ENCODE peak calls at places on chromosomes 11 and 22, in four cellular contexts. S, B, C and J are unnamed samples.

GRCh38 chr22:49240016-49240380 is 587.7 kb downstream of the BRD1 start:
- DNase-seq in S (no peak), B (no peak), C (no peak), J (no peak)

GRCh38 chr11:69950120-69950519 is 128.0 kb upstream of the ANO1 start:
- DNase-seq in S (peak), B (peak), C (no peak), J (no peak)

GRCh38 chr11:119371778-119372182 is 9.7 kb downstream of the USP2 start:
- DNase-seq in S (no peak), B (no peak), C (no peak), J (no peak)

GRCh38 chr11:69010964-69011623 is 2.0 kb downstream of the MRGPRF start:
- DNase-seq in S (no peak), B (peak), C (no peak), J (no peak)

GRCh38 chr11:102367364-102367763 is 20.4 kb downstream of the BIRC2 start:
- DNase-seq in S (no peak), B (no peak), C (no peak), J (no peak)

GRCh38 chr22:21009638-21010425 is 5.1 kb upstream of the P2RX6 start:
- DNase-seq in S (peak), B (no peak), C (no peak), J (no peak)

GRCh38 chr11:102716527-102716926 is 8.2 kb downstream of the MMP8 start:
- DNase-seq in S (no peak), B (no peak), C (no peak), J (no peak)

GRCh38 chr11:102293873-102294601 is 23.2 kb upstream of the BIRC3 start:
- DNase-seq in S (peak), B (no peak), C (no peak), J (no peak)

GRCh38 chr11:116167706-116168458 is 604.9 kb downstream of the BUD13 start:
- DNase-seq in S (no peak), B (no peak), C (no peak), J (no peak)

GRCh38 chr22:50406416-50407170 is 63.5 kb downstream of the PPP6R2 start:
- DNase-seq in S (no peak), B (no peak), C (no peak), J (no peak)

GRCh38 chr11:64894070-64894811 is 15.8 kb upstream of the EHD1 start:
- DNase-seq in S (peak), B (peak), C (no peak), J (peak)
- TF ChIP-seq TAF1 in S (peak), B (no peak), C (no peak), J (no peak)

DNA sequence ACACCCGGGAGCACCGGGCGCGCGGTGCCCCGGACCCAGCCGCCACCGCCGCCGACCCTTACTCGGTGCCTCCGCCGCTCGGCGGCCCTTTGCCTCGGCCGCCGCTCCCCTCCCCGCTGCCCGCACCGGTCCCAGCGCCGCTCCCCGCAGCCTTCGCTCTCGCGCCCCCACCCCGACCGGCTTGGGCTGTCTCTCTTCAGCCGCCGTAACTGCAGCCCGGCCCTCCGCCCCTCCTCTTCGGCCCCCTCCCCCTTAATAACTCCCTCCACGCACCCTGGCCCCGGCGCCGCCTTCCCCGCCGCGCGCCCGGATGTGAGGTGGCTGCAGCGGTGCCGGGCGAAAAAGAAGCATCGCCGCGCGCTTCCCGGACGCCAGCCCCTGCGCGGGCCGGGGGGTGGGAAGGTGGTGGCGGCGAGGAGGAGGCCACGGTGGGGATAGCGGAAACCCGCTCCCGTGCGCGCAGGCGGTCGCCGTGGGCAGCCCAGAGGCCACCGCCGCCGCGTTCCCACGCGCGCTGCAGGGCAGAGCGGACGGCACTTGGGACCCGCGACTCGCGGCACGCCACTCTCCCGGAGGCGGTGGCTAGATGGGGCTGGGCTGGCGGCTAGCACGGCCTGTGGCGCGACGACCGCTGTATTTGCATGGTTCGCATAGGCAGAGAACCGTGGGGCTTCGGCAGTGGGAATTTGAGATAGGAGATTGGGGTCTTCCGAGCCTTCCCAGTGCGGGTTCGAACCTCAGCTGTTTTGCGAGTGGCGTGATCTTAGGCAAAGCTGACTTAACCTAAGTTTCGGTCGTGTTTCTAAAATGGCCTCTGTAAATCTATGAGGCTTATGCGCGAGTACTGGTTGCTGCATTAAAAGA is at the start of gene EIF4ENIF1:
- DNase-seq in S (peak), B (peak), C (no peak), J (peak)
- TF ChIP-seq POLR2A in S (peak), B (no peak), C (peak), J (no peak)

DNA sequence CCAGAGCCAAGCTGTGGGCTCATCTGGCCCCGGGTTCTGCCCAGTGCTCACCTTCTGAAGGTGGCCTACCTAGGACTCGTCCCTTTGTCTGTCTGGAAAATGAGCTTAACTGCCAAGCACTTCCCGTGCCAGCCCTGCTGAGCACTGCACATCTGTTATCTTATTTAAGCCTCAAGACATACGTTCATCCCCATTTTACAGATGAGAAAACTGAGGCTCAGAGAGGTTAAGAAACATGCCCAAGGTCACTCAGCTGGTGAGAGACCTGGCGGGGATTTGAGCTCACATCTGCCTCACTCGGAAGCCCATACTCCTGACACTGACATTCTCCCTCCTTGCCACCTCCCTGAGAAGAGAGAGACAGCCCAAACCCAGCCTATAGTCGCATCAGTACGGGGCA is 226.2 kb downstream of the MN1 start:
- DNase-seq in S (no peak), B (no peak), C (no peak), J (no peak)
- TF ChIP-seq TAF1 in S (no peak), B (no peak), C (no peak), J (no peak)

GRCh38 chr22:17778412-17778976 is 4.2 kb upstream of the BID start:
- DNase-seq in S (no peak), B (no peak), C (no peak), J (no peak)

GRCh38 chr22:17775781-17776470 is 1.7 kb upstream of the BID start:
- DNase-seq in S (no peak), B (no peak), C (no peak), J (no peak)

GRCh38 chr22:17779286-17780115 is 5.2 kb upstream of the BID start:
- DNase-seq in S (no peak), B (peak), C (peak), J (peak)

GRCh38 chr22:17777005-17777716 is 2.9 kb upstream of the BID start:
- DNase-seq in S (peak), B (peak), C (peak), J (peak)

DNA sequence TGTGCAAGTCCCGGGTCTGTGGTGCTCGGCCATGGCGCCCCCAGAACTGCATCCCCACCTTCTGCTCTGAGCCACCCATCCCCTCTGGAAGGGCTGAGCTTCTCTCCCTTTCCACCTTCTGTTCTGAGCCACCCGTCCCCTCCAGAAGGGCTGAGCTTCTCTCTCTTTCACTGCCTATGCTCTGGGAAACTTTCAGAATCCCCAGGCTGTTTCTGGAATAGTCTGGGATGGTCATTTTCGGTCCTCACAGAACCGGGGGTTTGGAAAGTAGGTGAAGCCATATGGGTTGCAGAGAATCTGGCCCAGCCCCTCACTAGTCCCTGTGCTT is 3.4 kb upstream of the BID start:
- DNase-seq in S (no peak), B (no peak), C (no peak), J (no peak)
- TF ChIP-seq POLR2A in S (no peak), B (no peak), C (no peak), J (no peak)

GRCh38 chr11:129625930-129626329 is 189.7 kb upstream of the TMEM45B start:
- DNase-seq in S (no peak), B (no peak), C (no peak), J (no peak)
- TF ChIP-seq TAF1 in S (no peak), B (no peak), C (no peak), J (no peak)

DNA sequence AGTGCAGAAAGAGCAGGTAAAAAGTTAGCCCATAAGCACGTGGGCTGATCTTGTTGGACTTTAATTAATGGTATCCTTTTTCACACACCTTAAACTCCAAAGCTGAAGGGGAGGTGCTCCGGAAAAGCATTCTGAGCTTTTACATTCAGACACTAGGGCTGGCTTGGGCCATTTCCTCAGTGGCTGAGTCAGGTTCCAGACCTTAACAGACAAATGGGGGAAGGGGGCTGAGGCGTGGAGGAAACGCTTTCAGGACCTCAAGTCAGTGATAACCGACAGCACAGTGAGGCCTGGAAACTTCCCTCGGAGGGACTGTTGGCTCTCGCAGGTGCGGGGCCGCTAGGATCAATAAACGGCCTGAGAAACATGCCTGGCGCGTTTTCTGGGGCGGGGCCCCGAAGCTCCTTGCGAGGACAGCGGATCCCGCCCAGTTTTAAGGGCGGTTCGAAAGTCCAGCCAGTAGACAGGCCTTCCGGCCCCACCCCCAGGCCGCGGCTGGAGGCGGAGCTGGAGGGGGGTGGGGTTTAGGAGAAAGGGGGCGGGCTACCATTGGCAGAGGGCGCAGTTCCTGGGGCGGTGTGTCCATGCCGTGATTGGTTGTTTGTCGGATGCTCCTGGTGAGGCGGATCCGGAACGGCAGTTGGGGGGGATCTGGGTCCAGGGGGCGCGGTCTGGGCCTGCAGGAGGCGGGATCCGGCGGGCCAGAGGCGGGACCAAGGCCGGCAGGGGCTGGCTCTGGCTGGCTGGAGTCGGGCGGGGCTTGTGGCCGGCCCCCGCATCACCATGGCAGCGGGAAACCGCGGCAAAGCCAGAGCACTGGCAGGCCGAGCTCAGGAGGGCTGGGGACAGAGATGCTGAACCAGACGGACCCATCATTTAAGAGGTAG is 8.0 kb downstream of the C11orf52 start:
- DNase-seq in S (peak), B (peak), C (peak), J (peak)
- TF ChIP-seq POLR2A in S (peak), B (no peak), C (peak), J (peak)

DNA sequence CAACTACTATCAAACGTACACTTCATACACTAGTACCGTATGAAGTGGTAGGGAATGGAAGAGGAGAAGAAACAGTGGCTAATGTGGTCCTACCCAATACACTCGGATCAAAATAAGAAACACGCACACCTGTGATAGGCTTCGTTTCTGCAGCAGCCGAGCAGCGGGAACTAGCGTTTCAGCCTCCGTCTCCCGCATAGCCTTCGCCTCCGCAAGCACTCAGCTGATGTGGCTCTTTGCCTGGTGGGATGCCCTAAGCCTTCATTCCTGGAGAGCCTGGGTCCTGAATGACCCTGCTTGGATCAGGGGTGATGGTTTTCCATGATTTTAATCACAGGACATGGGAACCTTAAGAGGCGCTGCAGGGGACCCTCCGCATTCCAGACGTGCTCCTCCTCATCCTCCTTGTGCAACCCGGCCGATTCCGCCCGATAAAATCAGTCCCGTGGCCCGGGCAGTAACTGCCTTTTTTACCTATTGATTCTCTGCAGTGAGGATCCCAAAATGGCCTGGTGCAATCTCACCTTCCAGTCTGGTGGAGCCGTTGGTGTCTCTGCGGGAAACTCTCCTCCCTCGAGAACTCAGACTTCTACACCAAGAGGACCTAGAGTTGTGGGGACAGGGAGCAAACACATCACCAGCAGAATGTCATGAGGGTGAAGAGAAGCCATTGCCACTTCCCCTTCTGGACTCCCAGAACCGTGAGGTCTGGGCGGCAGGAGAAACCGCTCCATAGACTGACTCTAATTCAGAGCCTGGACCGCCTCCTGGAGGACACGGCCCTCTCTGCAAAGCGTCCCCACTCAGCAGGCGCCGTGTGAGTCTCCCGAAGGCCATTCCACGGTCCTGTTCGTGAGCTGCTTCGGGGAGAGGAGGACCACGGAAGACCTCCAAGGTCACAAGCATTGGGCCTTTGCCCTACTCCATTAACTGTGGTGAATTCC is 8.1 kb downstream of the C11orf21 start:
- DNase-seq in S (no peak), B (no peak), C (no peak), J (no peak)
- TF ChIP-seq TAF1 in S (no peak), B (no peak), C (no peak), J (no peak)

DNA sequence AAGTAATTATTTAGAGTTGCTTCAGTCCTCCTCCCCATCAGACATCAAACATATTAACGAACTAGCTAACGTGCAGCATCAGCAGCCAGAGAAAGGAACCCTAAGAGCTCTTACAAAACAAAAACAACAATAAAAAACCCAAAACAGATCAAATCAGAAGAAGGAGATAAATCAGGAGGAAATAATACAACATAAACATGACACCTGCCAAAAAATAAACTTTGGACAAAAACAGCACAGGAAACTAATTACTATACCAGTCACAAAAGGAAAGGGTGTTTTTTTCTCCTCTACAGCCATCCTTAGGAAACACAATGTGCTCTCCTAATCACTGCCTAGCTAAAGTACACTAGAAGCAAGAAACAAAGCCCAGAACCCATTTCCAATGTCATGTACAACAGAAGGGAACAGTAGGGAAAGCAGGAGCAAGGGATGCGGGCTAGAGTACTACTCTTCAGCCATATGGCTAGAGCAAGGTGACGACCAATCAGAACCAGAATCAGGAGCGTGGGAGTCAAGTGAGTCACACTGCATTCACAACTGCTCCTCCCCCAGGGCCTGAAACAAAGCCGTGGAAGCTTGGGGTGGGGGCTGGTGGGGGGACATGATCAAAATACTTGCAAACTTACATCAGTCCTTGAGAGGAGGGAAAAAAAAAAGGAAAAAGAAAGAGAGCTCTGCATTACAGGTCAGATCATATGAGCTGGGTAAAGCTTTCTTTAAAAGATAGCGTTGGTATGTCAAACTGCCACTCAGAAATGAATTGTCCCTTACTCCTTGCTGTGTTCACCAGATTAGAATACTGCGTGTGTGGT is 60.4 kb downstream of the LARGE2 start:
- DNase-seq in S (no peak), B (no peak), C (no peak), J (no peak)
- TF ChIP-seq POLR2A in S (no peak), B (no peak), C (no peak), J (no peak)

GRCh38 chr11:32312206-32312817 is 123.0 kb downstream of the WT1 start:
- DNase-seq in S (no peak), B (no peak), C (no peak), J (no peak)
- TF ChIP-seq TAF1 in S (no peak), B (no peak), C (no peak), J (no peak)

GRCh38 chr22:30591588-30592359 is at the start of gene PES1:
- DNase-seq in S (peak), B (peak), C (peak), J (peak)
- TF ChIP-seq POLR2A in S (peak), B (peak), C (peak), J (peak)